ENCODE peak calls at places on chromosomes 7 and 10, in four cellular contexts. R is naive thymus-derived CD4-positive, alpha-beta T cell; Q is heart left ventricle; P is GM23248. S is an unnamed sample.

GRCh38 chr7:132578826-132579225 is 2.6 kb upstream of the PLXNA4 start:
- DNase-seq in R (no peak), P (no peak), Q (no peak), S (no peak)

GRCh38 chr7:92646966-92647625 is 56.9 kb upstream of the FAM133B start:
- DNase-seq in P (no peak), R (no peak), Q (no peak), S (no peak)

GRCh38 chr7:93941956-93942355 is 20.4 kb downstream of the GNG11 start:
- DNase-seq in Q (no peak), P (peak), R (no peak), S (no peak)

GRCh38 chr10:129790710-129791446 is 173.2 kb downstream of the EBF3 start:
- DNase-seq in R (no peak), Q (no peak), P (no peak), S (no peak)

GRCh38 chr10:1643911-1644810 is 93.2 kb downstream of the ADARB2 start:
- DNase-seq in Q (no peak), R (no peak), P (no peak), S (no peak)

GRCh38 chr10:101145750-101146391 is 14.8 kb downstream of the TLX1 start:
- DNase-seq in Q (no peak), P (peak), R (no peak), S (no peak)

GRCh38 chr10:22824984-22825383 is 102.9 kb upstream of the ARMC3 start:
- DNase-seq in R (no peak), Q (no peak), P (peak), S (no peak)

GRCh38 chr7:97107192-97107800 is 10.2 kb upstream of the SDHAF3 start:
- DNase-seq in P (peak), R (no peak), Q (no peak), S (no peak)

GRCh38 chr10:51052152-51052551 is 22.1 kb upstream of the PRKG1 start:
- DNase-seq in P (no peak), Q (no peak), R (no peak), S (no peak)

GRCh38 chr7:130912086-130912909 is 178.3 kb upstream of the KLF14 start:
- DNase-seq in R (no peak), P (peak), Q (no peak), S (no peak)

GRCh38 chr7:24741691-24742639 is 15.3 kb downstream of the GSDME start:
- DNase-seq in P (peak), Q (no peak), R (no peak), S (no peak)

GRCh38 chr10:114647545-114648138 is 10.4 kb downstream of the ABLIM1 start:
- DNase-seq in Q (no peak), R (no peak), P (peak), S (no peak)

GRCh38 chr10:132659206-132660091 is 121.9 kb downstream of the INPP5A start:
- DNase-seq in P (no peak), R (no peak), Q (peak), S (no peak)

GRCh38 chr10:60235001-60235400 is 154.7 kb downstream of the ANK3 start:
- DNase-seq in Q (peak), R (no peak), P (peak), S (peak)

GRCh38 chr7:40463449-40463848 is 328.6 kb downstream of the SUGCT start:
- DNase-seq in Q (no peak), R (no peak), P (no peak), S (no peak)

GRCh38 chr10:114615600-114616007 is 42.5 kb downstream of the ABLIM1 start:
- DNase-seq in Q (no peak), R (no peak), P (no peak), S (no peak)

GRCh38 chr10:104128214-104128613 is 6.2 kb downstream of the SFR1 start:
- DNase-seq in R (no peak), Q (no peak), P (peak), S (no peak)

GRCh38 chr10:51895209-51895608 is 195.8 kb upstream of the CSTF2T start:
- DNase-seq in P (peak), Q (peak), R (no peak), S (peak)

GRCh38 chr7:36827914-36828313 is 103.6 kb upstream of the AOAH start:
- DNase-seq in P (peak), R (no peak), Q (no peak), S (no peak)

GRCh38 chr7:5689716-5690115 is 91.7 kb downstream of the RNF216 start:
- DNase-seq in Q (no peak), R (no peak), P (peak), S (no peak)

GRCh38 chr10:75505840-75506506 is 74.5 kb downstream of the LRMDA start:
- DNase-seq in P (no peak), R (no peak), Q (no peak), S (no peak)

GRCh38 chr7:101165958-101166602 is 711 bp upstream of the VGF start:
- DNase-seq in P (no peak), R (no peak), Q (no peak), S (no peak)

GRCh38 chr7:158868754-158869410 is 12.5 kb downstream of the DYNC2I1 start:
- DNase-seq in P (no peak), Q (no peak), R (no peak), S (no peak)

GRCh38 chr7:149875396-149875795 is 1.6 kb downstream of the ATP6V0E2 start:
- DNase-seq in R (no peak), P (no peak), Q (no peak), S (no peak)

GRCh38 chr7:149873968-149874643 is at the start of gene ATP6V0E2:
- DNase-seq in Q (no peak), P (no peak), R (no peak), S (no peak)

GRCh38 chr7:149872419-149873073 is 1.2 kb upstream of the ATP6V0E2 start:
- DNase-seq in P (peak), R (no peak), Q (peak), S (no peak)

GRCh38 chr7:149873074-149873967 is 448 bp upstream of the ATP6V0E2 start:
- DNase-seq in R (peak), P (peak), Q (peak), S (peak)

DNA sequence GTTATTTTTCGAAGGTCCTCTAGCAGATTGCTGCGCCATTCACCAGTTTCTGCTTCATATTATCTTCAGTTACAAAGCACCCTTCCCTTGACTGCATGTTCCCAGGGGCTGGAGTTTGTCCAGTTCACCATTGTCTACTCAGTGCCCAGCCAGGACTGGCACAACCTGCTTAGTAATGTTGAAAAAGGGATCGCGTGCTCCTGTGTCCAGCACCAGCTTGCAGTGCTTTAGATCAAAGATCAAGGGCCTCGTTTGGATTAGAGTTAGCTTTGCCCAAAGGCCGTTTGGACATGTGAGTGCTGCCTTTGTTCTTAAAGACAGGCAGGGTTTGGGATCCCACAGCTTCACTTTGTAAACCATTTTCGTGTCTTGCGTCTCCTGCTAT is 867 bp downstream of the ATP6V0E2 start:
- DNase-seq in R (no peak), Q (no peak), P (no peak), S (no peak)
- H3K4me3 ChIP-seq in R (peak), Q (peak), P (peak), S (no peak)

GRCh38 chr7:34849163-34849960 is 187.9 kb downstream of the DPY19L1 start:
- DNase-seq in Q (no peak), P (peak), R (no peak), S (no peak)

GRCh38 chr7:34849966-34850365 is 187.3 kb downstream of the DPY19L1 start:
- DNase-seq in P (no peak), Q (no peak), R (no peak), S (no peak)

GRCh38 chr7:34848670-34849069 is 188.6 kb downstream of the DPY19L1 start:
- DNase-seq in Q (no peak), P (no peak), R (no peak), S (no peak)

GRCh38 chr7:34850681-34851080 is 186.6 kb downstream of the DPY19L1 start:
- DNase-seq in R (no peak), Q (no peak), P (no peak), S (no peak)

GRCh38 chr7:34851431-34851830 is 185.9 kb downstream of the DPY19L1 start:
- DNase-seq in P (no peak), Q (no peak), R (no peak), S (no peak)
- H3K4me3 ChIP-seq in P (no peak), Q (no peak), R (no peak), S (no peak)

GRCh38 chr7:90212149-90212495 is 582 bp downstream of the STEAP2 start:
- DNase-seq in R (no peak), P (no peak), Q (no peak), S (no peak)
- H3K4me3 ChIP-seq in R (no peak), P (peak), Q (peak), S (peak)

GRCh38 chr7:38190010-38190409 is 12.0 kb downstream of the STARD3NL start:
- DNase-seq in P (peak), R (no peak), Q (no peak), S (no peak)
- H3K4me3 ChIP-seq in P (no peak), R (no peak), Q (no peak), S (no peak)

DNA sequence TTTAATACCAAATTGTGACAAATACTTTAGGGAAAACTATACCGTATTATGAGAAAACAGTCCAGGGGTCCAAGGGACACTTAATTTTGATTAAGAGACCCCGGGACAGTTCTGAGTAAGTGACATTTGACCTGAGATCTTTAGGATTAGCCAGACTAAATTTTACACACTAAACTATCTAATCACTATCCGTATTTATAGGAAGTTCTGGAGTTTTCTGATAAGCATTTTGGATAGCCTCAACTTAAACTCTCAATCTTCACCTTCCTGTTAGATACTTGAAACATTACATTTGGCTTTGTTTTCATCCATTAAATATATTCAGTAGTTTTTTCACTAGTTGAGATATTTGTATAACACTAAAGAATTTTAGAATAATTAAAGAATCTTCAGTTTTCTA is 5.4 kb downstream of the PIK3CG start:
- DNase-seq in R (no peak), Q (no peak), P (no peak), S (no peak)
- H3K4me3 ChIP-seq in R (peak), Q (no peak), P (no peak), S (no peak)

DNA sequence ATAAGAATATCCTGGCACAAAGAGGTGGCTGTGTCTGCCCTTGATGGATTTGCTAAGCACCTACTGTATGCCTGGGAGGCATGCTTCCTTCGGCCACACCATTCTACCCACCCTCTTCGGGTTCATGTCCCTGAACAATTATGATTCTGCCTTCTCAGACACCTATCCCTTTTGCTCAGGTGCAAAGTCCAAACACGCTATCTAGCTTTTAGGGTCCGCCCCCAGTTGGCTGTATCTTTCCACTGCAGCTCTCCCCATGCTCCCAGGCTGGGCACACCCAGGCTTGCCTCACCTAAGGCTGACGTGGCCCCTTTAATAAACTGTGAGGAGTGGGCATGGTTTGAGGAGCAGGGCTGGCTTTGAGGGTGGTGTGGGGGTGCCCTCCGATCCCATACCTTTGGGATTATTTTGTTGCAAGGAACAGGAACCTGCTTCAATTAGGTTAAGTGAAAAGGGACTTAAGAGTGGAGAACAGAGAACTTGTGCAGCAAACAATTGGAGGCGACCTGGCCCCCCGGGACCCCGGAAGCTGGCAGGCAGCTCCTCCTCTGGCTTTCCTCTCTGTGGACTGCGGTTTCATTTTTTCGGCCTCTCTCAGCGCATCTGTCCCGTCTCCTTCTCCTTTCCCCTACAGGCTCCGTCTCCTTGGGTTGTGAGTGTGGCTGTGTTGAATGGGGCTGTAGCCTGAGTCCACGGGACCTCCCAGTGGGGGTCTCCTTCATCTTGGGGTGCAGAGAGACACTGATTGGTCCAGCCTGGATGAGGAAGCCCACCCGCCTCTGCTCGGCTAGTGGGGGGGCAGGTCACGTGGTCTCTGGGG is 3.8 kb downstream of the CLIP2 start:
- DNase-seq in P (no peak), R (no peak), Q (no peak), S (no peak)
- H3K4me3 ChIP-seq in P (no peak), R (no peak), Q (no peak), S (no peak)

DNA sequence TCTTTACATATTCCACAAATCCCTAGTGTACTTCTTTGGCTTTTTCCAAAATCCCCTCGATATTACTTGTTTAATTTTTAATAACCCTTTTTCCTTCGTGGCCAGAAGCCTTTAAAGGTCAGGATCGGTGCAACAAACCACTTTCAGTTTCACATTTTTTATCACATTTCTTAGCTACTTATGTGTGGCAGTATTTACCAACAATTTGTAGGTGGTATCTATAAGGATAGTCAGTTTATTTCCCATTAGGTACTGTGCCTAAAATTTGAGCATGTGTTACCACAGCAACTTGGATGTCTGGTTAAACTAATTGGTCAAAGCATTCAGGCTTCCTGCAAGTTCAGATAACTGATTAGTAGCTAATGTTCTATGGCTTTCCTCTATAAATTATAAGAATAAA is 104.9 kb downstream of the CDK14 start:
- DNase-seq in P (peak), R (no peak), Q (no peak), S (no peak)
- H3K4me3 ChIP-seq in P (peak), R (no peak), Q (no peak), S (peak)

GRCh38 chr7:7446616-7447015 is 89.1 kb downstream of the COL28A1 start:
- DNase-seq in P (no peak), Q (no peak), R (no peak), S (no peak)
- H3K4me3 ChIP-seq in P (no peak), Q (no peak), R (no peak), S (no peak)

DNA sequence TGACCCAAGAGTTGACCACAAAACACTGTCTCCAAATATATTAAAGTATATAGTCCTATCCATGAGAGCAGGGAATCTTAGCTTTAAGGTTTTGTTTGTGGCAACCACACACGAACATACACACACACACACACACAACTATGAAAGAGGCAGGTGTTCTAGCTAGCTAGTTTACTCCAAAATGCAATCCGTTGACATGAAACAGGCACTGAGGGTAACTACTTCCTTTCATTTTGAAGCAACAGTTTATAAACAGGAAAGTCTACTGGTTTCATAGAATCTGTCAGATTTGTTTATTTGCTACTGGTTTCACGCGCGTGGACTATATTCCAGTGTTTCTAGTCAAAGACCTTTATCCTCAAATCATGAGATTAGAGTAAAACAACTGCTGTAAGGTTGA is 14.9 kb downstream of the HTR5A start:
- DNase-seq in R (no peak), Q (no peak), P (no peak), S (no peak)
- H3K4me3 ChIP-seq in R (no peak), Q (no peak), P (no peak), S (no peak)